ENCODE peak calls at places on chromosomes 2 and 18, in six cellular contexts. N is GM12892, M is HT1080, J is uterus, I is astrocyte of the cerebellum, K is mucosa of gallbladder. V is an unnamed sample.

GRCh38 chr2:54941248-54941984 is 108.8 kb downstream of the RTN4 start:
- DNase-seq in I (no peak), J (no peak), K (no peak), N (no peak), M (no peak), V (no peak)

GRCh38 chr18:8607776-8608682 is 1.2 kb upstream of the RAB12 start:
- DNase-seq in I (no peak), N (no peak), J (peak), K (no peak), M (no peak), V (no peak)

GRCh38 chr2:239736358-239737143 is 288.6 kb downstream of the NDUFA10 start:
- DNase-seq in M (no peak), N (no peak), I (no peak), K (no peak), J (no peak), V (no peak)

GRCh38 chr2:63880603-63881002 is 38.9 kb downstream of the UGP2 start:
- DNase-seq in I (no peak), J (no peak), K (no peak), N (no peak), M (no peak), V (no peak)

GRCh38 chr2:37459095-37459981 is 114.9 kb downstream of the QPCT start:
- DNase-seq in K (no peak), I (peak), M (peak), J (no peak), N (no peak), V (no peak)

GRCh38 chr2:100780203-100781008 is 39.5 kb upstream of the NPAS2 start:
- DNase-seq in N (no peak), I (no peak), M (peak), K (peak), J (peak), V (no peak)

GRCh38 chr2:20378891-20379519 is 28.4 kb upstream of the PUM2 start:
- DNase-seq in M (peak), N (no peak), I (peak), J (peak), K (peak), V (peak)

GRCh38 chr2:20351555-20352229 is 1.0 kb upstream of the PUM2 start:
- DNase-seq in J (no peak), I (no peak), N (no peak), M (no peak), K (no peak), V (no peak)

GRCh38 chr2:64212346-64212745 is 68.1 kb upstream of the PELI1 start:
- DNase-seq in K (no peak), J (no peak), N (no peak), I (peak), M (peak), V (no peak)

GRCh38 chr2:99648115-99648850 is 158.5 kb upstream of the REV1 start:
- DNase-seq in K (no peak), M (peak), I (no peak), J (no peak), N (no peak), V (no peak)

GRCh38 chr2:25545899-25546298 is 127.5 kb downstream of the DTNB start:
- DNase-seq in J (no peak), M (no peak), N (no peak), K (no peak), I (no peak), V (no peak)

GRCh38 chr2:43405829-43406228 is 179.4 kb upstream of the ZFP36L2 start:
- DNase-seq in J (no peak), N (no peak), K (no peak), I (no peak), M (no peak), V (no peak)

GRCh38 chr18:62061812-62062211 is 125.0 kb downstream of the PIGN start:
- DNase-seq in N (no peak), K (no peak), I (no peak), M (no peak), J (no peak), V (no peak)

GRCh38 chr2:84849271-84849952 is 31.5 kb downstream of the TRABD2A start:
- DNase-seq in N (no peak), I (no peak), M (peak), J (no peak), K (no peak), V (no peak)

GRCh38 chr18:24862225-24862893 is 401.9 kb downstream of the HRH4 start:
- DNase-seq in J (no peak), K (no peak), M (no peak), I (no peak), N (no peak), V (no peak)

GRCh38 chr2:159226059-159226461 is 60.4 kb downstream of the WDSUB1 start:
- DNase-seq in I (no peak), K (no peak), J (no peak), M (peak), N (no peak), V (no peak)

GRCh38 chr2:10166489-10167295 is 44.2 kb downstream of the RRM2 start:
- DNase-seq in J (no peak), N (no peak), M (no peak), K (no peak), I (no peak), V (no peak)

GRCh38 chr2:20291106-20291564 is 59.5 kb downstream of the PUM2 start:
- DNase-seq in K (peak), N (no peak), I (peak), M (peak), J (no peak), V (peak)

GRCh38 chr2:188870289-188870688 is 103.9 kb upstream of the COL3A1 start:
- DNase-seq in I (peak), K (no peak), N (no peak), J (no peak), M (peak), V (no peak)

GRCh38 chr2:84421791-84422190 is 37.3 kb downstream of the SUCLG1 start:
- DNase-seq in N (no peak), J (no peak), M (no peak), K (no peak), I (no peak), V (no peak)

V was measured in tibial nerve.